ENCODE peak calls at places on chromosomes 12 and 14, in eight cellular contexts. C is sigmoid colon; P is right lobe of liver; R is stimulated activated CD8-positive, alpha-beta memory T cell treated with anti-CD3 and anti-CD28 coated beads, Interleukin-4, amount 100 ng/mL, for 24 hours; J is GM20000; U is hippocampal formation; O is EH; X is GM12865. N is an unnamed sample.

GRCh38 chr12:1197264-1198018 is 206.4 kb downstream of the ERC1 start:
- DNase-seq in C (no peak), P (no peak), R (no peak), J (no peak), U (no peak), O (peak; percentile 59), X (no peak), N (peak; percentile 47)

GRCh38 chr14:74888164-74889158 is 6.7 kb downstream of the DLST start:
- DNase-seq in C (no peak), P (no peak), R (no peak), J (no peak), U (no peak), O (peak; percentile 57), X (no peak), N (peak; percentile 45)

GRCh38 chr14:73452341-73453191 is 5.8 kb downstream of the NUMB start:
- DNase-seq in C (no peak), P (no peak), R (no peak), J (no peak), U (no peak), O (peak; percentile 93), X (peak; percentile 59), N (peak; percentile 96)

GRCh38 chr12:28865776-28866175 is 283.3 kb upstream of the FAR2 start:
- DNase-seq in C (no peak), P (no peak), R (no peak), J (no peak), U (no peak), O (no peak), X (no peak), N (peak; percentile 51)

GRCh38 chr12:46490635-46491034 is 118.1 kb upstream of the SLC38A2 start:
- DNase-seq in C (no peak), P (no peak), R (no peak), J (no peak), U (no peak), O (peak; percentile 45), X (no peak), N (peak; percentile 62)

GRCh38 chr14:103597623-103598372 is 31.2 kb upstream of the KLC1 start:
- DNase-seq in C (no peak), P (no peak), R (no peak), J (no peak), U (peak; percentile 27), O (peak; percentile 90), X (no peak), N (peak; percentile 97)

GRCh38 chr14:88706425-88706824 is 86.3 kb downstream of the EML5 start:
- DNase-seq in C (no peak), P (no peak), R (no peak), J (no peak), U (no peak), O (peak; percentile 31), X (no peak), N (peak; percentile 67)

GRCh38 chr12:21710944-21711343 is 53.3 kb upstream of the LDHB start:
- DNase-seq in C (no peak), P (no peak), R (no peak), J (no peak), U (no peak), O (peak; percentile 83), X (peak; percentile 18), N (peak; percentile 79)

GRCh38 chr12:97561321-97562230 is 99.0 kb downstream of the RMST start:
- DNase-seq in C (no peak), P (no peak), R (no peak), J (no peak), U (no peak), O (no peak), X (no peak), N (no peak)

GRCh38 chr12:95836185-95836609 is 22.6 kb upstream of the SNRPF start:
- DNase-seq in C (no peak), P (no peak), R (no peak), J (no peak), U (no peak), O (peak; percentile 67), X (no peak), N (peak; percentile 85)

GRCh38 chr12:99759467-99759866 is 111.9 kb downstream of the GARIN6 start:
- DNase-seq in C (no peak), P (no peak), R (no peak), J (no peak), U (no peak), O (no peak), X (no peak), N (no peak)

GRCh38 chr12:108090107-108090899 is 38.8 kb upstream of the WSCD2 start:
- DNase-seq in C (no peak), P (no peak), R (no peak), J (no peak), U (no peak), O (no peak), X (no peak), N (no peak)

GRCh38 chr14:65156568-65157366 is 54.5 kb upstream of the MAX start:
- DNase-seq in C (no peak), P (no peak), R (no peak), J (peak; percentile 51), U (no peak), O (peak; percentile 85), X (peak; percentile 90), N (peak; percentile 86)

GRCh38 chr12:29991924-29992323 is 208.2 kb upstream of the TMTC1 start:
- DNase-seq in C (no peak), P (no peak), R (no peak), J (no peak), U (no peak), O (no peak), X (no peak), N (no peak)

GRCh38 chr12:77299910-77300772 is 234.8 kb upstream of the E2F7 start:
- DNase-seq in C (no peak), P (no peak), R (no peak), J (no peak), U (no peak), O (peak; percentile 78), X (no peak), N (peak; percentile 85)

GRCh38 chr14:29545714-29546113 is 381.9 kb downstream of the PRKD1 start:
- DNase-seq in C (no peak), P (no peak), R (no peak), J (no peak), U (no peak), O (no peak), X (no peak), N (no peak)

GRCh38 chr14:36996133-36996856 is 176.1 kb downstream of the SLC25A21 start:
- DNase-seq in C (no peak), P (no peak), R (no peak), J (no peak), U (no peak), O (peak; percentile 84), X (no peak), N (peak; percentile 91)

GRCh38 chr12:30515351-30515750 is 180.3 kb downstream of the IPO8 start:
- DNase-seq in C (no peak), P (no peak), R (no peak), J (no peak), U (no peak), O (peak; percentile 1), X (no peak), N (peak; percentile 2)